ENCODE peak calls at places on chromosomes 5 and 9, in five cellular contexts. M is spleen, E is epithelial cell of proximal tubule, B is progenitor cell of endocrine pancreas, S is RPMI8226. W is an unnamed sample.

GRCh38 chr5:152107225-152107624 is 182.6 kb upstream of the GLRA1 start:
- DNase-seq in M (no peak), E (no peak), B (no peak), S (no peak), W (no peak)

GRCh38 chr5:35050541-35051126 is 2.9 kb upstream of the AGXT2 start:
- DNase-seq in M (no peak), E (no peak), B (no peak), S (no peak), W (no peak)

GRCh38 chr9:100167176-100167575 is 68.1 kb downstream of the INVS start:
- DNase-seq in M (no peak), E (no peak), B (no peak), S (no peak), W (no peak)

GRCh38 chr5:15344954-15345353 is 155.0 kb upstream of the FBXL7 start:
- DNase-seq in M (no peak), E (no peak), B (no peak), S (no peak), W (no peak)

GRCh38 chr5:15936505-15937245 is 242.9 kb downstream of the MARCHF11 start:
- DNase-seq in M (peak; percentile 72), E (no peak), B (no peak), S (no peak), W (no peak)

GRCh38 chr9:128819716-128820664 is 1.7 kb downstream of the ENDOG start:
- DNase-seq in M (no peak), E (no peak), B (no peak), S (peak; percentile 30), W (no peak)

GRCh38 chr5:175800656-175801081 is 70.7 kb upstream of the CPLX2 start:
- DNase-seq in M (no peak), E (no peak), B (no peak), S (no peak), W (no peak)

GRCh38 chr5:43420241-43420640 is 8.1 kb upstream of the CCL28 start:
- DNase-seq in M (no peak), E (no peak), B (no peak), S (no peak), W (no peak)

GRCh38 chr9:2059131-2059929 is 44.2 kb downstream of the SMARCA2 start:
- DNase-seq in M (no peak), E (no peak), B (no peak), S (no peak), W (no peak)

GRCh38 chr5:3862906-3863305 is 267.3 kb downstream of the IRX1 start:
- DNase-seq in M (no peak), E (no peak), B (no peak), S (no peak), W (no peak)

GRCh38 chr9:97501177-97501971 is at the start of gene TMOD1:
- DNase-seq in M (peak; percentile 88), E (no peak), B (peak; percentile 39), S (peak; percentile 78), W (no peak)

GRCh38 chr9:114900937-114901802 is 29.2 kb downstream of the TNFSF8 start:
- DNase-seq in M (no peak), E (no peak), B (no peak), S (peak; percentile 31), W (no peak)

GRCh38 chr9:6049798-6050197 is 34.4 kb upstream of the RANBP6 start:
- DNase-seq in M (no peak), E (no peak), B (no peak), S (peak; percentile 76), W (no peak)

GRCh38 chr9:117083440-117083984 is 331.3 kb downstream of the ASTN2 start:
- DNase-seq in M (no peak), E (no peak), B (no peak), S (no peak), W (no peak)

GRCh38 chr5:84249918-84250635 is 134.6 kb downstream of the EDIL3 start:
- DNase-seq in M (no peak), E (no peak), B (no peak), S (no peak), W (peak; percentile 67)

GRCh38 chr5:66558562-66558961 is 37.6 kb upstream of the MAST4 start:
- DNase-seq in M (no peak), E (no peak), B (no peak), S (peak; percentile 25), W (no peak)

GRCh38 chr5:92248518-92248917 is 865.4 kb upstream of the ARRDC3 start:
- DNase-seq in M (no peak), E (no peak), B (no peak), S (no peak), W (no peak)

GRCh38 chr9:27701664-27702063 is 128.4 kb upstream of the C9orf72 start:
- DNase-seq in M (no peak), E (no peak), B (no peak), S (peak; percentile 82), W (no peak)

GRCh38 chr5:160805376-160805775 is 46.6 kb downstream of the ATP10B start:
- DNase-seq in M (no peak), E (no peak), B (no peak), S (no peak), W (no peak)

GRCh38 chr5:132476853-132477729 is 13.5 kb downstream of the IRF1 start:
- DNase-seq in M (peak; percentile 80), E (no peak), B (no peak), S (peak; percentile 44), W (no peak)

GRCh38 chr9:106286249-106286648 is 576.7 kb upstream of the ZNF462 start:
- DNase-seq in M (no peak), E (no peak), B (no peak), S (no peak), W (no peak)

GRCh38 chr5:50711280-50711679 is 44.8 kb downstream of the PARP8 start:
- DNase-seq in M (no peak), E (no peak), B (no peak), S (peak; percentile 92), W (no peak)

GRCh38 chr5:163248856-163249255 is 188.5 kb upstream of the CCNG1 start:
- DNase-seq in M (no peak), E (no peak), B (no peak), S (no peak), W (no peak)

GRCh38 chr9:75378036-75378435 is 289.7 kb downstream of the OSTF1 start:
- DNase-seq in M (no peak), E (no peak), B (no peak), S (no peak), W (no peak)

GRCh38 chr5:98913911-98914310 is 14.9 kb downstream of the CHD1 start:
- DNase-seq in M (no peak), E (no peak), B (no peak), S (no peak), W (no peak)

GRCh38 chr9:70563437-70564204 is 149.2 kb upstream of the KLF9 start:
- DNase-seq in M (no peak), E (peak; percentile 27), B (no peak), S (peak; percentile 40), W (peak; percentile 56)

GRCh38 chr5:172733179-172733973 is 37.6 kb downstream of the DUSP1 start:
- DNase-seq in M (no peak), E (peak; percentile 98), B (no peak), S (no peak), W (peak; percentile 96)

GRCh38 chr9:18745710-18746109 is 271.8 kb downstream of the ADAMTSL1 start:
- DNase-seq in M (no peak), E (no peak), B (no peak), S (no peak), W (no peak)

GRCh38 chr5:61926911-61927310 is 379.1 kb upstream of the KIF2A start:
- DNase-seq in M (no peak), E (no peak), B (no peak), S (no peak), W (no peak)

GRCh38 chr9:101119206-101119819 is 90.8 kb downstream of the PLPPR1 start:
- DNase-seq in M (no peak), E (peak; percentile 3), B (peak; percentile 66), S (peak; percentile 48), W (no peak)

GRCh38 chr5:87020099-87020934 is 247.4 kb upstream of the RASA1 start:
- DNase-seq in M (peak; percentile 76), E (no peak), B (no peak), S (peak; percentile 96), W (no peak)

GRCh38 chr9:133147412-133148271 is 16.1 kb downstream of the GBGT1 start:
- DNase-seq in M (peak; percentile 94), E (no peak), B (peak; percentile 79), S (peak; percentile 88), W (no peak)

GRCh38 chr9:107387401-107387800 is 102.2 kb downstream of the KLF4 start:
- DNase-seq in M (no peak), E (no peak), B (no peak), S (no peak), W (no peak)